ENCODE peak calls at places on chromosomes 16 and 17, in five cellular contexts. One of them, this sample, is unnamed.

GRCh38 chr16:19972111-19972510 is 87.5 kb upstream of the GPRC5B start:
- DNase-seq in activated CD4-positive, alpha-beta T cell treated with anti-CD3 and anti-CD28 coated beads, Interleukin-2, amount 10 ng/mL, durations not matched to agents 7 days and 5 days: no peak
- DNase-seq in stimulated activated CD8-positive, alpha-beta memory T cell treated with anti-CD3 and anti-CD28 coated beads, Interleukin-7, amount 100 ng/mL, for 1 hour: no peak
- DNase-seq in NAMALWA: no peak
- DNase-seq in stimulated activated CD4-positive, alpha-beta T cell treated with anti-CD3 and anti-CD28 coated beads, Interleukin-4, amount 100 ng/mL, for 1 hour: no peak
- DNase-seq in this sample: no peak

GRCh38 chr17:50905460-50905803 is 39.3 kb upstream of the TOB1 start:
- DNase-seq in activated CD4-positive, alpha-beta T cell treated with anti-CD3 and anti-CD28 coated beads, Interleukin-2, amount 10 ng/mL, durations not matched to agents 7 days and 5 days: no peak
- DNase-seq in stimulated activated CD8-positive, alpha-beta memory T cell treated with anti-CD3 and anti-CD28 coated beads, Interleukin-7, amount 100 ng/mL, for 1 hour: no peak
- DNase-seq in NAMALWA: peak
- DNase-seq in stimulated activated CD4-positive, alpha-beta T cell treated with anti-CD3 and anti-CD28 coated beads, Interleukin-4, amount 100 ng/mL, for 1 hour: no peak
- DNase-seq in this sample: no peak

GRCh38 chr16:51849715-51850114 is 697.2 kb downstream of the TOX3 start:
- DNase-seq in activated CD4-positive, alpha-beta T cell treated with anti-CD3 and anti-CD28 coated beads, Interleukin-2, amount 10 ng/mL, durations not matched to agents 7 days and 5 days: no peak
- DNase-seq in stimulated activated CD8-positive, alpha-beta memory T cell treated with anti-CD3 and anti-CD28 coated beads, Interleukin-7, amount 100 ng/mL, for 1 hour: no peak
- DNase-seq in NAMALWA: no peak
- DNase-seq in stimulated activated CD4-positive, alpha-beta T cell treated with anti-CD3 and anti-CD28 coated beads, Interleukin-4, amount 100 ng/mL, for 1 hour: no peak
- DNase-seq in this sample: no peak

GRCh38 chr16:30665155-30665829 is 7.1 kb downstream of the FBRS start:
- DNase-seq in activated CD4-positive, alpha-beta T cell treated with anti-CD3 and anti-CD28 coated beads, Interleukin-2, amount 10 ng/mL, durations not matched to agents 7 days and 5 days: no peak
- DNase-seq in stimulated activated CD8-positive, alpha-beta memory T cell treated with anti-CD3 and anti-CD28 coated beads, Interleukin-7, amount 100 ng/mL, for 1 hour: no peak
- DNase-seq in NAMALWA: no peak
- DNase-seq in stimulated activated CD4-positive, alpha-beta T cell treated with anti-CD3 and anti-CD28 coated beads, Interleukin-4, amount 100 ng/mL, for 1 hour: no peak
- DNase-seq in this sample: no peak

GRCh38 chr17:48529191-48529979 is 1.4 kb downstream of the HOXB1 start:
- DNase-seq in activated CD4-positive, alpha-beta T cell treated with anti-CD3 and anti-CD28 coated beads, Interleukin-2, amount 10 ng/mL, durations not matched to agents 7 days and 5 days: no peak
- DNase-seq in stimulated activated CD8-positive, alpha-beta memory T cell treated with anti-CD3 and anti-CD28 coated beads, Interleukin-7, amount 100 ng/mL, for 1 hour: no peak
- DNase-seq in NAMALWA: no peak
- DNase-seq in stimulated activated CD4-positive, alpha-beta T cell treated with anti-CD3 and anti-CD28 coated beads, Interleukin-4, amount 100 ng/mL, for 1 hour: no peak
- DNase-seq in this sample: no peak

GRCh38 chr17:81456798-81457197 is 55.8 kb downstream of the ACTG1 start:
- DNase-seq in activated CD4-positive, alpha-beta T cell treated with anti-CD3 and anti-CD28 coated beads, Interleukin-2, amount 10 ng/mL, durations not matched to agents 7 days and 5 days: no peak
- DNase-seq in stimulated activated CD8-positive, alpha-beta memory T cell treated with anti-CD3 and anti-CD28 coated beads, Interleukin-7, amount 100 ng/mL, for 1 hour: no peak
- DNase-seq in NAMALWA: no peak
- DNase-seq in stimulated activated CD4-positive, alpha-beta T cell treated with anti-CD3 and anti-CD28 coated beads, Interleukin-4, amount 100 ng/mL, for 1 hour: no peak
- DNase-seq in this sample: peak

GRCh38 chr17:36993227-36993626 is 44.5 kb downstream of the AATF start:
- DNase-seq in activated CD4-positive, alpha-beta T cell treated with anti-CD3 and anti-CD28 coated beads, Interleukin-2, amount 10 ng/mL, durations not matched to agents 7 days and 5 days: no peak
- DNase-seq in stimulated activated CD8-positive, alpha-beta memory T cell treated with anti-CD3 and anti-CD28 coated beads, Interleukin-7, amount 100 ng/mL, for 1 hour: no peak
- DNase-seq in NAMALWA: no peak
- DNase-seq in stimulated activated CD4-positive, alpha-beta T cell treated with anti-CD3 and anti-CD28 coated beads, Interleukin-4, amount 100 ng/mL, for 1 hour: no peak
- DNase-seq in this sample: no peak

GRCh38 chr16:4179020-4179419 is 62.8 kb upstream of the ADCY9 start:
- DNase-seq in activated CD4-positive, alpha-beta T cell treated with anti-CD3 and anti-CD28 coated beads, Interleukin-2, amount 10 ng/mL, durations not matched to agents 7 days and 5 days: no peak
- DNase-seq in stimulated activated CD8-positive, alpha-beta memory T cell treated with anti-CD3 and anti-CD28 coated beads, Interleukin-7, amount 100 ng/mL, for 1 hour: no peak
- DNase-seq in NAMALWA: no peak
- DNase-seq in stimulated activated CD4-positive, alpha-beta T cell treated with anti-CD3 and anti-CD28 coated beads, Interleukin-4, amount 100 ng/mL, for 1 hour: no peak
- DNase-seq in this sample: peak

GRCh38 chr17:47718634-47719405 is 14.2 kb upstream of the TBX21 start:
- DNase-seq in activated CD4-positive, alpha-beta T cell treated with anti-CD3 and anti-CD28 coated beads, Interleukin-2, amount 10 ng/mL, durations not matched to agents 7 days and 5 days: no peak
- DNase-seq in stimulated activated CD8-positive, alpha-beta memory T cell treated with anti-CD3 and anti-CD28 coated beads, Interleukin-7, amount 100 ng/mL, for 1 hour: no peak
- DNase-seq in NAMALWA: no peak
- DNase-seq in stimulated activated CD4-positive, alpha-beta T cell treated with anti-CD3 and anti-CD28 coated beads, Interleukin-4, amount 100 ng/mL, for 1 hour: no peak
- DNase-seq in this sample: no peak

GRCh38 chr17:30964878-30965277 is 6.0 kb upstream of the RNF135 start:
- DNase-seq in activated CD4-positive, alpha-beta T cell treated with anti-CD3 and anti-CD28 coated beads, Interleukin-2, amount 10 ng/mL, durations not matched to agents 7 days and 5 days: no peak
- DNase-seq in stimulated activated CD8-positive, alpha-beta memory T cell treated with anti-CD3 and anti-CD28 coated beads, Interleukin-7, amount 100 ng/mL, for 1 hour: no peak
- DNase-seq in NAMALWA: no peak
- DNase-seq in stimulated activated CD4-positive, alpha-beta T cell treated with anti-CD3 and anti-CD28 coated beads, Interleukin-4, amount 100 ng/mL, for 1 hour: no peak
- DNase-seq in this sample: no peak

GRCh38 chr17:58304735-58305486 is 23.7 kb downstream of the TSPOAP1 start:
- DNase-seq in activated CD4-positive, alpha-beta T cell treated with anti-CD3 and anti-CD28 coated beads, Interleukin-2, amount 10 ng/mL, durations not matched to agents 7 days and 5 days: no peak
- DNase-seq in stimulated activated CD8-positive, alpha-beta memory T cell treated with anti-CD3 and anti-CD28 coated beads, Interleukin-7, amount 100 ng/mL, for 1 hour: no peak
- DNase-seq in NAMALWA: no peak
- DNase-seq in stimulated activated CD4-positive, alpha-beta T cell treated with anti-CD3 and anti-CD28 coated beads, Interleukin-4, amount 100 ng/mL, for 1 hour: no peak
- DNase-seq in this sample: no peak

GRCh38 chr17:4631836-4632582 is 9.5 kb downstream of the ALOX15 start:
- DNase-seq in activated CD4-positive, alpha-beta T cell treated with anti-CD3 and anti-CD28 coated beads, Interleukin-2, amount 10 ng/mL, durations not matched to agents 7 days and 5 days: no peak
- DNase-seq in stimulated activated CD8-positive, alpha-beta memory T cell treated with anti-CD3 and anti-CD28 coated beads, Interleukin-7, amount 100 ng/mL, for 1 hour: no peak
- DNase-seq in NAMALWA: no peak
- DNase-seq in stimulated activated CD4-positive, alpha-beta T cell treated with anti-CD3 and anti-CD28 coated beads, Interleukin-4, amount 100 ng/mL, for 1 hour: no peak
- DNase-seq in this sample: no peak

GRCh38 chr16:49681449-49681848 is 174.5 kb downstream of the ZNF423 start:
- DNase-seq in activated CD4-positive, alpha-beta T cell treated with anti-CD3 and anti-CD28 coated beads, Interleukin-2, amount 10 ng/mL, durations not matched to agents 7 days and 5 days: no peak
- DNase-seq in stimulated activated CD8-positive, alpha-beta memory T cell treated with anti-CD3 and anti-CD28 coated beads, Interleukin-7, amount 100 ng/mL, for 1 hour: no peak
- DNase-seq in NAMALWA: no peak
- DNase-seq in stimulated activated CD4-positive, alpha-beta T cell treated with anti-CD3 and anti-CD28 coated beads, Interleukin-4, amount 100 ng/mL, for 1 hour: no peak
- DNase-seq in this sample: no peak

GRCh38 chr16:30786115-30786935 is 680 bp downstream of the ZNF629 start:
- DNase-seq in activated CD4-positive, alpha-beta T cell treated with anti-CD3 and anti-CD28 coated beads, Interleukin-2, amount 10 ng/mL, durations not matched to agents 7 days and 5 days: no peak
- DNase-seq in stimulated activated CD8-positive, alpha-beta memory T cell treated with anti-CD3 and anti-CD28 coated beads, Interleukin-7, amount 100 ng/mL, for 1 hour: no peak
- DNase-seq in NAMALWA: no peak
- DNase-seq in stimulated activated CD4-positive, alpha-beta T cell treated with anti-CD3 and anti-CD28 coated beads, Interleukin-4, amount 100 ng/mL, for 1 hour: no peak
- DNase-seq in this sample: peak

GRCh38 chr17:44901323-44901965 is 2.2 kb upstream of the EFTUD2 start:
- DNase-seq in activated CD4-positive, alpha-beta T cell treated with anti-CD3 and anti-CD28 coated beads, Interleukin-2, amount 10 ng/mL, durations not matched to agents 7 days and 5 days: no peak
- DNase-seq in stimulated activated CD8-positive, alpha-beta memory T cell treated with anti-CD3 and anti-CD28 coated beads, Interleukin-7, amount 100 ng/mL, for 1 hour: no peak
- DNase-seq in NAMALWA: no peak
- DNase-seq in stimulated activated CD4-positive, alpha-beta T cell treated with anti-CD3 and anti-CD28 coated beads, Interleukin-4, amount 100 ng/mL, for 1 hour: no peak
- DNase-seq in this sample: no peak

GRCh38 chr17:10463402-10463801 is 6.0 kb downstream of the MYH4 start:
- DNase-seq in activated CD4-positive, alpha-beta T cell treated with anti-CD3 and anti-CD28 coated beads, Interleukin-2, amount 10 ng/mL, durations not matched to agents 7 days and 5 days: no peak
- DNase-seq in stimulated activated CD8-positive, alpha-beta memory T cell treated with anti-CD3 and anti-CD28 coated beads, Interleukin-7, amount 100 ng/mL, for 1 hour: no peak
- DNase-seq in NAMALWA: no peak
- DNase-seq in stimulated activated CD4-positive, alpha-beta T cell treated with anti-CD3 and anti-CD28 coated beads, Interleukin-4, amount 100 ng/mL, for 1 hour: no peak
- DNase-seq in this sample: no peak

GRCh38 chr16:88761830-88762229 is 23.2 kb downstream of the PIEZO1 start:
- DNase-seq in activated CD4-positive, alpha-beta T cell treated with anti-CD3 and anti-CD28 coated beads, Interleukin-2, amount 10 ng/mL, durations not matched to agents 7 days and 5 days: no peak
- DNase-seq in stimulated activated CD8-positive, alpha-beta memory T cell treated with anti-CD3 and anti-CD28 coated beads, Interleukin-7, amount 100 ng/mL, for 1 hour: no peak
- DNase-seq in NAMALWA: no peak
- DNase-seq in stimulated activated CD4-positive, alpha-beta T cell treated with anti-CD3 and anti-CD28 coated beads, Interleukin-4, amount 100 ng/mL, for 1 hour: no peak
- DNase-seq in this sample: no peak

GRCh38 chr17:74055508-74056160 is 147.8 kb upstream of the RPL38 start:
- DNase-seq in activated CD4-positive, alpha-beta T cell treated with anti-CD3 and anti-CD28 coated beads, Interleukin-2, amount 10 ng/mL, durations not matched to agents 7 days and 5 days: no peak
- DNase-seq in stimulated activated CD8-positive, alpha-beta memory T cell treated with anti-CD3 and anti-CD28 coated beads, Interleukin-7, amount 100 ng/mL, for 1 hour: no peak
- DNase-seq in NAMALWA: no peak
- DNase-seq in stimulated activated CD4-positive, alpha-beta T cell treated with anti-CD3 and anti-CD28 coated beads, Interleukin-4, amount 100 ng/mL, for 1 hour: no peak
- DNase-seq in this sample: no peak

GRCh38 chr16:48740964-48741363 is 131.0 kb upstream of the N4BP1 start:
- DNase-seq in activated CD4-positive, alpha-beta T cell treated with anti-CD3 and anti-CD28 coated beads, Interleukin-2, amount 10 ng/mL, durations not matched to agents 7 days and 5 days: no peak
- DNase-seq in stimulated activated CD8-positive, alpha-beta memory T cell treated with anti-CD3 and anti-CD28 coated beads, Interleukin-7, amount 100 ng/mL, for 1 hour: no peak
- DNase-seq in NAMALWA: no peak
- DNase-seq in stimulated activated CD4-positive, alpha-beta T cell treated with anti-CD3 and anti-CD28 coated beads, Interleukin-4, amount 100 ng/mL, for 1 hour: no peak
- DNase-seq in this sample: no peak